ENCODE peak calls at places on chromosomes 7 and 10, in four cellular contexts. Q is T-cell; B is activated T-helper 1 cell treated with anti-CD3 and anti-CD28 coated beads, Interleukin-2, amount 50 U/mL, for 16 hours; R is H9. C is an unnamed sample.

GRCh38 chr7:143245123-143245522 is 18.1 kb upstream of the GSTK1 start:
- DNase-seq in R (no peak), B (no peak), Q (no peak), C (no peak)

GRCh38 chr10:113047963-113048781 is 98.1 kb downstream of the TCF7L2 start:
- DNase-seq in B (no peak), Q (no peak), R (no peak), C (no peak)

GRCh38 chr7:22853674-22854157 is 31.1 kb upstream of the TOMM7 start:
- DNase-seq in Q (peak), R (peak), B (no peak), C (peak)

GRCh38 chr7:114997487-114998404 is 75.9 kb downstream of the MDFIC start:
- DNase-seq in Q (no peak), B (no peak), R (no peak), C (no peak)

GRCh38 chr10:35950221-35950620 is 308.1 kb upstream of the FZD8 start:
- DNase-seq in B (no peak), R (no peak), Q (no peak), C (no peak)

GRCh38 chr10:74034301-74034700 is 36.4 kb downstream of the VCL start:
- DNase-seq in B (no peak), Q (no peak), R (no peak), C (no peak)

GRCh38 chr10:101287922-101288638 is 58.8 kb upstream of the LBX1 start:
- DNase-seq in R (peak), B (no peak), Q (no peak), C (no peak)

GRCh38 chr7:83119002-83119358 is 43.7 kb downstream of the PCLO start:
- DNase-seq in Q (no peak), B (no peak), R (no peak), C (no peak)

GRCh38 chr10:100827819-100828743 is 82.7 kb downstream of the PAX2 start:
- DNase-seq in Q (no peak), B (no peak), R (peak), C (no peak)

GRCh38 chr10:107022600-107023354 is 141.7 kb downstream of the SORCS1 start:
- DNase-seq in Q (no peak), R (no peak), B (no peak), C (no peak)

GRCh38 chr10:612696-613095 is 76.8 kb downstream of the DIP2C start:
- DNase-seq in B (no peak), Q (no peak), R (no peak), C (no peak)

GRCh38 chr7:19982841-19983835 is 209.7 kb upstream of the TMEM196 start:
- DNase-seq in B (no peak), Q (no peak), R (peak), C (no peak)

GRCh38 chr7:44431091-44431608 is 59.3 kb downstream of the NUDCD3 start:
- DNase-seq in B (no peak), R (peak), Q (peak), C (no peak)

GRCh38 chr10:119478111-119479047 is 64.1 kb downstream of the RGS10 start:
- DNase-seq in R (no peak), Q (peak), B (no peak), C (no peak)

GRCh38 chr7:29332027-29332806 is 137.6 kb downstream of the CHN2 start:
- DNase-seq in R (no peak), Q (no peak), B (no peak), C (no peak)

GRCh38 chr7:24051651-24052050 is 232.3 kb upstream of the NPY start:
- DNase-seq in B (no peak), Q (no peak), R (no peak), C (no peak)

GRCh38 chr10:124229516-124230051 is 136.2 kb upstream of the CHST15 start:
- DNase-seq in R (no peak), B (no peak), Q (no peak), C (no peak)

GRCh38 chr7:158369866-158370265 is 217.8 kb downstream of the PTPRN2 start:
- DNase-seq in Q (no peak), B (no peak), R (no peak), C (no peak)

GRCh38 chr10:70537398-70538194 is 59.0 kb downstream of the PALD1 start:
- DNase-seq in R (peak), B (no peak), Q (no peak), C (no peak)

GRCh38 chr7:36400606-36401005 is 10.9 kb downstream of the ANLN start:
- DNase-seq in Q (no peak), R (no peak), B (no peak), C (no peak)

GRCh38 chr7:28960071-28960840 is 2.1 kb upstream of the TRIL start:
- DNase-seq in Q (no peak), R (no peak), B (no peak), C (no peak)

GRCh38 chr7:100681491-100682227 is 8.1 kb downstream of the GNB2 start:
- DNase-seq in Q (no peak), B (no peak), R (no peak), C (no peak)

GRCh38 chr10:89946106-89946505 is 244.7 kb downstream of the KIF20B start:
- DNase-seq in Q (no peak), B (no peak), R (no peak), C (no peak)

GRCh38 chr7:27245798-27246691 is 3.4 kb downstream of the EVX1 start:
- DNase-seq in B (no peak), Q (no peak), R (peak), C (no peak)

GRCh38 chr7:16417958-16418357 is 3.4 kb downstream of the CRPPA start:
- DNase-seq in B (no peak), R (no peak), Q (no peak), C (no peak)

GRCh38 chr10:109996225-109996624 is 11.6 kb upstream of the ADD3 start:
- DNase-seq in R (no peak), Q (no peak), B (no peak), C (no peak)

GRCh38 chr7:129308047-129308446 is 83.2 kb downstream of the AHCYL2 start:
- DNase-seq in B (no peak), R (no peak), Q (no peak), C (no peak)

GRCh38 chr7:98286093-98286525 is 4.6 kb downstream of the BRI3 start:
- DNase-seq in B (no peak), Q (no peak), R (no peak), C (no peak)

GRCh38 chr10:71368639-71369038 is 28.1 kb upstream of the CDH23 start:
- DNase-seq in B (no peak), R (no peak), Q (no peak), C (no peak)

GRCh38 chr10:120431356-120431755 is 25.7 kb upstream of the PLPP4 start:
- DNase-seq in R (no peak), Q (no peak), B (no peak), C (no peak)

GRCh38 chr10:110074986-110075664 is 67.3 kb downstream of the ADD3 start:
- DNase-seq in B (no peak), R (no peak), Q (no peak), C (no peak)

GRCh38 chr10:120477006-120477722 is 20.1 kb downstream of the PLPP4 start:
- DNase-seq in R (peak), B (no peak), Q (no peak), C (no peak)

GRCh38 chr7:17234398-17235021 is 63.9 kb upstream of the AHR start:
- DNase-seq in B (no peak), R (no peak), Q (peak), C (peak)

GRCh38 chr10:26887611-26888215 is 27.0 kb upstream of the ABI1 start:
- DNase-seq in R (no peak), B (no peak), Q (no peak), C (no peak)

GRCh38 chr10:557792-558328 is 131.6 kb downstream of the DIP2C start:
- DNase-seq in R (no peak), Q (no peak), B (no peak), C (no peak)

GRCh38 chr10:92756233-92757065 is 66.7 kb downstream of the HHEX start:
- DNase-seq in Q (no peak), R (no peak), B (no peak), C (no peak)

GRCh38 chr10:75294518-75294865 is 58.7 kb upstream of the COMTD1 start:
- DNase-seq in B (no peak), Q (no peak), R (no peak), C (no peak)

GRCh38 chr7:131425992-131426391 is 98.3 kb downstream of the MKLN1 start:
- DNase-seq in B (no peak), Q (no peak), R (no peak), C (no peak)

C was measured in activated CD4-positive, CD25-positive, alpha-beta regulatory T cell treated with anti-CD3 and anti-CD28 coated beads, Interleukin-2, amount 50 U/mL, for 16 hours.